ENCODE peak calls at places on chromosomes 11 and 22, in five cellular contexts. L, B, O, D and X are unnamed samples.

GRCh38 chr22:49555526-49555925 is 272.1 kb downstream of the BRD1 start:
- DNase-seq in D (no peak), B (no peak), O (no peak), L (no peak), X (no peak)

GRCh38 chr11:45543808-45544422 is 121.5 kb downstream of the CHST1 start:
- DNase-seq in L (no peak), D (peak; percentile 19), B (peak; percentile 24), O (no peak), X (no peak)

GRCh38 chr11:13238879-13239514 is 38.6 kb upstream of the BMAL1 start:
- DNase-seq in O (peak; percentile 12), D (peak; percentile 45), L (peak; percentile 50), B (peak; percentile 69), X (peak; percentile 40)

GRCh38 chr22:50207383-50208031 is 6.7 kb downstream of the SELENOO start:
- DNase-seq in D (no peak), L (no peak), O (no peak), B (no peak), X (no peak)

GRCh38 chr22:30245985-30246901 is at the start of gene LIF:
- DNase-seq in O (peak; percentile 77), D (no peak), B (peak; percentile 83), L (peak; percentile 50), X (peak; percentile 76)

GRCh38 chr22:50612715-50613221 is 12.2 kb downstream of the MAPK8IP2 start:
- DNase-seq in D (no peak), O (no peak), B (no peak), L (no peak), X (peak; percentile 64)

GRCh38 chr11:93236741-93237675 is 39.2 kb upstream of the SLC36A4 start:
- DNase-seq in B (peak; percentile 73), D (peak; percentile 24), L (no peak), O (no peak), X (no peak)

GRCh38 chr11:73203322-73203721 is 14.8 kb upstream of the P2RY2 start:
- DNase-seq in L (no peak), O (no peak), B (no peak), D (no peak), X (no peak)

GRCh38 chr11:111417766-111418435 is 38.8 kb upstream of the POU2AF1 start:
- DNase-seq in B (peak; percentile 97), O (no peak), D (no peak), L (no peak), X (no peak)

GRCh38 chr22:31814942-31815341 is 61.1 kb downstream of the DEPDC5 start:
- DNase-seq in D (no peak), B (no peak), O (no peak), L (no peak), X (no peak)

GRCh38 chr11:15969281-15969680 is 387.1 kb downstream of the SOX6 start:
- DNase-seq in O (no peak), B (peak; percentile 91), D (peak; percentile 21), L (no peak), X (peak; percentile 15)

GRCh38 chr11:102530558-102530957 is at the start of gene MMP7:
- DNase-seq in L (no peak), B (peak; percentile 61), O (no peak), D (peak; percentile 36), X (no peak)

GRCh38 chr11:109439684-109440083 is 17.7 kb downstream of the C11orf87 start:
- DNase-seq in L (no peak), B (no peak), D (no peak), O (no peak), X (no peak)

GRCh38 chr11:120830092-120830491 is 193.8 kb upstream of the TBCEL start:
- DNase-seq in L (no peak), D (no peak), O (no peak), B (no peak), X (no peak)

GRCh38 chr11:128516886-128517285 is 70.5 kb downstream of the ETS1 start:
- DNase-seq in O (no peak), D (no peak), B (no peak), L (no peak), X (no peak)

GRCh38 chr11:46896719-46897406 is 21.5 kb downstream of the LRP4 start:
- DNase-seq in O (peak; percentile 55), B (peak; percentile 79), D (peak; percentile 32), L (no peak), X (peak; percentile 44)

GRCh38 chr11:31620434-31620833 is 110.9 kb downstream of the ELP4 start:
- DNase-seq in B (no peak), O (no peak), L (no peak), D (no peak), X (no peak)

GRCh38 chr11:44903518-44903917 is 47.2 kb downstream of the TP53I11 start:
- DNase-seq in O (no peak), L (no peak), D (no peak), B (no peak), X (no peak)

GRCh38 chr11:86596861-86597632 is 75.4 kb downstream of the ME3 start:
- DNase-seq in D (no peak), B (peak; percentile 71), L (no peak), O (no peak), X (no peak)

GRCh38 chr11:13128381-13128780 is 119.3 kb downstream of the RASSF10 start:
- DNase-seq in D (no peak), O (no peak), L (no peak), B (no peak), X (no peak)